ENCODE peak calls at places on chromosome 10, in five cellular contexts. L, U, F, H and Q are unnamed samples.

GRCh38 chr10:122981066-122981464 is 864 bp downstream of the PSTK start:
- DNase-seq in F (peak), L (no peak), U (peak), H (no peak), Q (no peak)

GRCh38 chr10:133139561-133140065 is 20.4 kb upstream of the KNDC1 start:
- DNase-seq in U (no peak), H (no peak), L (no peak), F (no peak), Q (no peak)

GRCh38 chr10:95241533-95241932 is 47.5 kb downstream of the ACSM6 start:
- DNase-seq in L (no peak), H (no peak), F (no peak), U (no peak), Q (no peak)

GRCh38 chr10:81959016-81959415 is 84.0 kb downstream of the NRG3 start:
- DNase-seq in F (no peak), U (no peak), L (no peak), H (no peak), Q (no peak)

GRCh38 chr10:62514079-62514693 is 140.0 kb downstream of the ZNF365 start:
- DNase-seq in F (no peak), H (no peak), U (no peak), L (no peak), Q (no peak)

GRCh38 chr10:25725917-25726716 is 207.9 kb upstream of the MYO3A start:
- DNase-seq in U (peak), F (peak), H (peak), L (peak), Q (no peak)

GRCh38 chr10:94500063-94500462 is 45.5 kb upstream of the HELLS start:
- DNase-seq in F (no peak), U (no peak), L (peak), H (no peak), Q (no peak)

GRCh38 chr10:92834331-92834730 is 14.0 kb upstream of the EXOC6 start:
- DNase-seq in L (no peak), H (no peak), F (no peak), U (no peak), Q (no peak)

GRCh38 chr10:131843881-131844284 is 56.9 kb upstream of the PPP2R2D start:
- DNase-seq in U (no peak), F (no peak), H (no peak), L (no peak), Q (no peak)

GRCh38 chr10:129950651-129951050 is 13.4 kb downstream of the EBF3 start:
- DNase-seq in H (no peak), F (no peak), L (no peak), U (peak), Q (no peak)

GRCh38 chr10:13684813-13685511 is 98.2 kb downstream of the PRPF18 start:
- DNase-seq in L (no peak), H (no peak), U (peak), F (no peak), Q (no peak)

GRCh38 chr10:130987401-130987800 is 324.1 kb downstream of the TCERG1L start:
- DNase-seq in U (no peak), H (no peak), F (no peak), L (no peak), Q (no peak)

GRCh38 chr10:132397036-132397541 is at the start of gene PWWP2B:
- DNase-seq in U (no peak), H (no peak), L (peak), F (no peak), Q (no peak)

GRCh38 chr10:29827512-29827911 is 192.7 kb upstream of the SVIL start:
- DNase-seq in L (no peak), F (no peak), U (no peak), H (no peak), Q (no peak)

GRCh38 chr10:64091889-64092288 is 570.7 kb downstream of the REEP3 start:
- DNase-seq in F (no peak), U (peak), L (peak), H (no peak), Q (no peak)

GRCh38 chr10:17878896-17879295 is 69.7 kb downstream of the MRC1 start:
- DNase-seq in U (no peak), L (no peak), F (no peak), H (no peak), Q (no peak)

GRCh38 chr10:17233534-17233933 is 5.5 kb downstream of the VIM start:
- DNase-seq in U (peak), F (no peak), H (no peak), L (no peak), Q (no peak)

GRCh38 chr10:77455538-77455937 is 182.1 kb downstream of the KCNMA1 start:
- DNase-seq in U (no peak), L (no peak), F (no peak), H (no peak), Q (no peak)

GRCh38 chr10:45580781-45581496 is 91.6 kb downstream of the ZFAND4 start:
- DNase-seq in L (no peak), U (no peak), F (no peak), H (no peak), Q (no peak)

GRCh38 chr10:3491571-3491970 is 293.4 kb downstream of the KLF6 start:
- DNase-seq in L (no peak), F (no peak), U (no peak), H (no peak), Q (no peak)

GRCh38 chr10:32893431-32893830 is 64.6 kb downstream of the ITGB1 start:
- DNase-seq in L (no peak), H (no peak), F (no peak), U (no peak), Q (no peak)

GRCh38 chr10:37707829-37708578 is 149.4 kb downstream of the ZNF248 start:
- DNase-seq in U (no peak), H (no peak), F (no peak), L (no peak), Q (no peak)
- TF ChIP-seq CTCF in U (no peak), H (no peak), F (no peak), L (no peak), Q (no peak)

DNA sequence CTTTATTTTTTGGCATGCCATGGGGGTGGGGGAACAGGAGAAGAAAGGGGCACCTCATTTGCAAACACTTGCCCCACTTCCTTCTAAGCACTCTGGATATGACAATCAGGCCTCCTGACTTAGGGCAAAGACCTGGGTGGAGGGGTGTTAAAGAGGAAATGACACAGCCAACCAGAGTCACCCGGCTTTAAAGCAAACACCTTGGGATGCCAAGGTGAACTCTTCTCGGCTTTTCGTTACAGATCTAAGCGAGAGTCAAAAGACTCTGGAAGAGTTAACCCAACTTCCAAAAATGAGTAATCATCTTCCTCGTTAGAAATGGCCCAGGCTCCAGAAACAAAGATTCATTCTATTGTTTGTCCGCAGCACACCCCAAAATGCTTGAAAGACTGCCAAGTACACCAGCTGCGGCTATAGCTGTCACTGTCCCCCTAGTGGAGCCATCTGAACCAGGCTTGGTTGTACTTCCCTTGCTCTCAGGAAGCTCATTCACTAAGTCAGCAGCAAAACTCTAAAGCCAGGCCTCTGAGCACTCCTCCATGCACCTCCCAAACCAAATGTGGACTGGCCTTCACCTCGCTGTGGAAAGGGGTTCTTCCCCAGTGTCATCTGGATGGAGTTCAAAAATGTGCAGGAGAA is 24.8 kb downstream of the FAM53B start:
- DNase-seq in F (no peak), H (no peak), L (no peak), U (peak), Q (no peak)
- TF ChIP-seq CTCF in F (peak), H (peak), L (peak), U (peak), Q (no peak)

GRCh38 chr10:1507436-1507835 is 229.9 kb downstream of the ADARB2 start:
- DNase-seq in H (no peak), L (no peak), F (no peak), U (no peak), Q (no peak)

GRCh38 chr10:1504940-1505339 is 232.4 kb downstream of the ADARB2 start:
- DNase-seq in H (no peak), U (no peak), L (no peak), F (no peak), Q (no peak)

GRCh38 chr10:1508096-1508495 is 229.2 kb downstream of the ADARB2 start:
- DNase-seq in H (no peak), L (no peak), U (no peak), F (no peak), Q (no peak)

GRCh38 chr10:1513221-1513620 is 224.1 kb downstream of the ADARB2 start:
- DNase-seq in U (no peak), F (no peak), H (no peak), L (no peak), Q (no peak)

GRCh38 chr10:1509003-1509402 is 228.3 kb downstream of the ADARB2 start:
- DNase-seq in U (no peak), H (no peak), L (no peak), F (no peak), Q (no peak)
- TF ChIP-seq CTCF in U (no peak), H (no peak), L (no peak), F (no peak), Q (no peak)

DNA sequence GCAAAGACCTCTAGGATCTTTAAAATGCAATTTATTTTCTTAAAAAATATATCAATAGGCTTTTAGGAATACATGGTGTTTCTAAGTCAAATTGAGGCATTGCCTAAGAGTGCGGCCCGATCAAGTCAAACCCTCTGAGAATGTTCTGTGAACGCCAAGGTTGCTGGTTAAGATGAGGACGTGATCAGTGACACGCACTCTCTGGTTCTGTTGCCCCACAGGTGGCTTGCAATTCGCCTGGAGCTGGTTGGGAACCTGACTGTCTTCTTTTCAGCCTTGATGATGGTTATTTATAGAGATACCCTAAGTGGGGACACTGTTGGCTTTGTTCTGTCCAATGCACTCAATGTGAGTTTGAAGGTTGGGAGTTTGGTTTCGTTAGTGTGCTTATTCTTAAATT is 59.3 kb downstream of the ABCC2 start:
- DNase-seq in L (no peak), F (no peak), H (no peak), U (no peak), Q (no peak)
- TF ChIP-seq CTCF in L (no peak), F (no peak), H (no peak), U (no peak), Q (no peak)

DNA sequence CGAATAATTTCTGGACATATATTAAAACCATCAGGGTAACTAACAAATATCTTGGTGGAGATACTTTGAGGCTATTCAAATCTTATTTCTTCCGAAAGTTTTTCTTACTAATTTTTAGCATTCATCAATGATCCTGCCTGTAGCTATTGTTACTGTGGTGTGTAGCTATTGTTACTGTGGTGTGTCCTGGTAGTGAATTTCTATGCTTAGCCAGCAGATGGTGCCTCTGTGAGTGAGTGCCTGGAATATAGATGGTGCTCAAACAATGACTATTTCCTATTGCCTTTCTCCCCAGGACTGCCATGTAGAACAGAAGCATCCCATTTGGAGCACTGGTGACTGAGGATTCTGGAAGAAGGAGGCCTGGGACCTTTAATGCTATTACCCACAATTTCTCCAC is 245.7 kb downstream of the CCSER2 start:
- DNase-seq in L (no peak), U (no peak), H (no peak), F (no peak), Q (no peak)
- TF ChIP-seq CTCF in L (peak), U (peak), H (peak), F (peak), Q (no peak)

GRCh38 chr10:68095176-68095575 is 14.1 kb upstream of the MYPN start:
- DNase-seq in H (no peak), L (no peak), F (no peak), U (peak), Q (no peak)
- TF ChIP-seq CTCF in H (no peak), L (no peak), F (no peak), U (no peak), Q (no peak)

GRCh38 chr10:98673156-98673765 is 226.5 kb upstream of the HPS1 start:
- DNase-seq in L (no peak), H (no peak), F (no peak), U (no peak), Q (no peak)
- TF ChIP-seq CTCF in L (no peak), H (no peak), F (no peak), U (no peak), Q (no peak)

DNA sequence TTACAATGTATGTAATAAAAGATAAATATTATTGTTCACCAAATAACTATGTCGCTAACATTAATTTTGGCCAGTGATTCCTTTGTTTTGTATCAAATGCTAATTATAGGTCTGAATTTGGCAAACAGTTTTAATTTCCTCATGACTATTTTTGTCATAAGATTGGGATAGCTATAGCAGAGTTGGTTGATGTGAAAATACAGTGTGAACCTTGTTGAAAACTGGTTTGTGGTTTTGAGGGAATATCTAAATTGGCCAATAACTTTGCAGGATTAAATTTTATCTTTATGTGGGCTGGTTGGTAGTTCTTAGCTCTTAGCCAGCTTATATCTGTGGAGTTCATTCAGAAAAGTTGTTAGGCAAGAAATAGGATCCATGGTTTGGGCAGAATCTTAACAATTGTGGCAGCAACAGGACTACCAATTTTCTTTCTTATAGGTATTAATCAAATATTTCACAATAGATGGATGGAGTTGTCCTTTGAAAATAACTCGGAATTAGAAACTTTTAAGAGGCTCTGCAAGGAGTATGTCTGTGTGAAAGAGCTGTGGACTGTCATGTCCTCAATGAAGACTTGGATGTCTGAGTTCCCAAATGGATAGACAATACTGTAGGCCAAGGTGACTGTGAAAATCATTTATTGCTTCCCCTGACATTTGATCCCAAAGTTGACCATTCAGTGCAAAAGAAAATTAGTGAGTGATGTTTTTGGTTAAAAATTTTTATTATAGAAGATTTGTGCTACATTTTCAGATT is 73.5 kb downstream of the PRKG1 start:
- DNase-seq in F (no peak), H (no peak), L (no peak), U (no peak), Q (no peak)
- TF ChIP-seq CTCF in F (no peak), H (no peak), L (no peak), U (no peak), Q (no peak)

DNA sequence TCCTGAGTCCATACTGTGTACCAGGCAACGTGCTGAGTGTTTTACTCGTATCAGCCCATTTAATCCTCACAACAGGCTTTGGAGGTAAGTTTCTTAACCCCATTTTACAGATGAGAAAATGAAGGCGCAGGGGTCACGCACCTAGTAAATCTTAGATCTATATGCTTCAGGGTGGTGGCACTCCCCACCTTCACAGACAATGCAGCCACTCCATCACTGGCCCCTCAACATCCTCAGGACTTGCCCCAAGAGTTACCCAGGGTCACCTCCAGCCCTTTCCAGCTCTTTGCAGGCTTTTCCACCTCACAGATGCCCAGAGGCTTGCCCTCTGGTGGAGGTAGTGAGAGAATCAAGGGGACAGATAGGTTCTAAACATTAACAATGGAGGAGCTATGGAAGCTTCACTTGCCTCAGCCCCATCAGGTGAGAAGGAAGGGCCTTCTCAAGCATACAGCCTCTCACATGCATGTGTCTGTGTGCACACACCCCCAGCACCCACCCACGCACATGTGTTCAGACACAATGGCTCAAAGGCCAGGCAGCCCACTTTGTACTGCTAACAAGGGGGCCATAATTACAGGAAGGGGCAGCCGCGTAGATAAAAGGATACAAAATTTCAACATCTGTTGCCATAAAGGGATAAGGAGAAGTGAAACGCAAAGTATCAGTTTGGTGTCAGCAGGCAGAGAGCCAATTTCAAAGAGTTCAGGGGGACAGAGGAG is 29.1 kb downstream of the DPCD start:
- DNase-seq in H (no peak), L (no peak), F (no peak), U (no peak), Q (no peak)
- TF ChIP-seq CTCF in H (no peak), L (peak), F (no peak), U (no peak), Q (no peak)

GRCh38 chr10:620417-620816 is 69.1 kb downstream of the DIP2C start:
- DNase-seq in F (no peak), L (no peak), H (no peak), U (no peak), Q (no peak)

GRCh38 chr10:621981-622740 is 67.3 kb downstream of the DIP2C start:
- DNase-seq in F (no peak), U (no peak), H (no peak), L (no peak), Q (no peak)

GRCh38 chr10:623039-623438 is 66.4 kb downstream of the DIP2C start:
- DNase-seq in H (no peak), U (no peak), F (no peak), L (no peak), Q (no peak)

GRCh38 chr10:620971-621370 is 68.5 kb downstream of the DIP2C start:
- DNase-seq in F (no peak), U (no peak), L (no peak), H (no peak), Q (no peak)

DNA sequence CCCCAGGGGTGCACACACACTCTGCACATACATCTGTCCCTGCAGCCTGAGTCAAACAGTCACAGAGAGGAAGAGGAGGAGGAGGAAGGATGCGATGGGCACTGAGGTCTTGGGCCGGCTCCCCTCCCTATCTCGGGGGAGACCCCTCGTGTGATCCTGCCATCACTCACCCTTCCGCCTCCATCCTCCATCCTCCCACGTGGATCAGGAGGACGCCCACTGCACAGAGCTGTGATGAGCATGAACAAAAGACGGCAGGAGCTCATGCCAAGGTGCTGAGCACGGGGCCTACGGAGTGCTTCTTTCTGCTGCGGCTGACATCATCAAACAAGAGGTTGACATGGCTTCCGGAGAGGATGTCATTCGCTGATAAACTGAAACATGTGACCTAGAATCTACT is 68.0 kb downstream of the DIP2C start:
- DNase-seq in F (no peak), H (no peak), L (no peak), U (no peak), Q (no peak)
- TF ChIP-seq CTCF in F (no peak), H (no peak), L (no peak), U (no peak), Q (no peak)